ENCODE peak calls at places on chromosomes 2 and 18, in four cellular contexts. A is H9, O is PC-3, L is neuronal stem cell. G is an unnamed sample.

GRCh38 chr2:214011676-214012075 is 399.2 kb upstream of the VWC2L start:
- DNase-seq in A (no peak), O (no peak), L (no peak), G (no peak)

GRCh38 chr2:116680537-116680936 is 1134.0 kb upstream of the DDX18 start:
- DNase-seq in A (no peak), O (peak), L (no peak), G (no peak)

GRCh38 chr18:78528437-78529228 is 451.0 kb upstream of the SALL3 start:
- DNase-seq in A (no peak), O (no peak), L (no peak), G (no peak)

GRCh38 chr18:68098655-68099054 is 582.1 kb upstream of the DSEL start:
- DNase-seq in A (no peak), O (no peak), L (no peak), G (no peak)

GRCh38 chr2:136399667-136400316 is 281.8 kb upstream of the CXCR4 start:
- DNase-seq in A (no peak), O (peak), L (no peak), G (peak)

GRCh38 chr2:120014231-120014990 is 1.5 kb downstream of the EPB41L5 start:
- DNase-seq in A (no peak), O (no peak), L (no peak), G (peak)

GRCh38 chr18:7908686-7909299 is 341.7 kb downstream of the PTPRM start:
- DNase-seq in A (no peak), O (peak), L (no peak), G (peak)

GRCh38 chr2:199468561-199469513 is 11.1 kb upstream of the SATB2 start:
- DNase-seq in A (peak), O (no peak), L (peak), G (no peak)

GRCh38 chr2:161382747-161383146 is 33.4 kb upstream of the TBR1 start:
- DNase-seq in A (no peak), O (no peak), L (no peak), G (no peak)

GRCh38 chr2:100247256-100248043 is 74.9 kb downstream of the LONRF2 start:
- DNase-seq in A (no peak), O (no peak), L (no peak), G (no peak)

GRCh38 chr2:219271021-219271420 is 8.1 kb upstream of the DNAJB2 start:
- DNase-seq in A (no peak), O (no peak), L (no peak), G (no peak)

GRCh38 chr2:169046440-169047151 is 15.5 kb upstream of the ABCB11 start:
- DNase-seq in A (no peak), O (peak), L (no peak), G (peak)

GRCh38 chr2:191696001-191696400 is 18.1 kb downstream of the NABP1 start:
- DNase-seq in A (no peak), O (peak), L (no peak), G (peak)

GRCh38 chr18:48138660-48139426 is 208.4 kb upstream of the SMAD2 start:
- DNase-seq in A (no peak), O (no peak), L (no peak), G (no peak)

GRCh38 chr18:75727479-75727878 is 300.0 kb upstream of the SMIM21 start:
- DNase-seq in A (peak), O (peak), L (peak), G (peak)

GRCh38 chr2:202635441-202636296 is 900 bp downstream of the FAM117B start:
- DNase-seq in A (peak), O (peak), L (peak), G (peak)

GRCh38 chr2:206858972-206859739 is 80.2 kb upstream of the CPO start:
- DNase-seq in A (no peak), O (no peak), L (no peak), G (no peak)

GRCh38 chr2:29011650-29012060 is 30.6 kb downstream of the TOGARAM2 start:
- DNase-seq in A (no peak), O (no peak), L (no peak), G (no peak)

GRCh38 chr2:39411186-39411944 is 25.7 kb downstream of the MAP4K3 start:
- DNase-seq in A (no peak), O (peak), L (no peak), G (peak)

GRCh38 chr18:58887613-58887963 is 22.9 kb downstream of the ZNF532 start:
- DNase-seq in A (no peak), O (peak), L (no peak), G (peak)

GRCh38 chr2:2520396-2520795 is 189.3 kb upstream of the MYT1L start:
- DNase-seq in A (no peak), O (no peak), L (peak), G (no peak)

GRCh38 chr2:102057502-102058292 is 65.9 kb downstream of the IL1R2 start:
- DNase-seq in A (no peak), O (no peak), L (no peak), G (no peak)

GRCh38 chr2:1051585-1051984 is 100.9 kb downstream of the SNTG2 start:
- DNase-seq in A (no peak), O (no peak), L (no peak), G (no peak)

GRCh38 chr2:45450633-45451032 is 160.4 kb downstream of the SRBD1 start:
- DNase-seq in A (no peak), O (no peak), L (no peak), G (no peak)

GRCh38 chr2:84904717-84905174 is 710 bp upstream of the TMSB10 start:
- DNase-seq in A (peak), O (peak), L (no peak), G (no peak)

GRCh38 chr2:6580982-6581381 is 284.7 kb downstream of the CMPK2 start:
- DNase-seq in A (no peak), O (peak), L (no peak), G (no peak)

GRCh38 chr18:44716697-44717163 is 36.0 kb downstream of the SETBP1 start:
- DNase-seq in A (no peak), O (no peak), L (no peak), G (peak)

GRCh38 chr2:206328979-206329378 is 54.5 kb downstream of the ZDBF2 start:
- DNase-seq in A (peak), O (no peak), L (peak), G (no peak)

DNA sequence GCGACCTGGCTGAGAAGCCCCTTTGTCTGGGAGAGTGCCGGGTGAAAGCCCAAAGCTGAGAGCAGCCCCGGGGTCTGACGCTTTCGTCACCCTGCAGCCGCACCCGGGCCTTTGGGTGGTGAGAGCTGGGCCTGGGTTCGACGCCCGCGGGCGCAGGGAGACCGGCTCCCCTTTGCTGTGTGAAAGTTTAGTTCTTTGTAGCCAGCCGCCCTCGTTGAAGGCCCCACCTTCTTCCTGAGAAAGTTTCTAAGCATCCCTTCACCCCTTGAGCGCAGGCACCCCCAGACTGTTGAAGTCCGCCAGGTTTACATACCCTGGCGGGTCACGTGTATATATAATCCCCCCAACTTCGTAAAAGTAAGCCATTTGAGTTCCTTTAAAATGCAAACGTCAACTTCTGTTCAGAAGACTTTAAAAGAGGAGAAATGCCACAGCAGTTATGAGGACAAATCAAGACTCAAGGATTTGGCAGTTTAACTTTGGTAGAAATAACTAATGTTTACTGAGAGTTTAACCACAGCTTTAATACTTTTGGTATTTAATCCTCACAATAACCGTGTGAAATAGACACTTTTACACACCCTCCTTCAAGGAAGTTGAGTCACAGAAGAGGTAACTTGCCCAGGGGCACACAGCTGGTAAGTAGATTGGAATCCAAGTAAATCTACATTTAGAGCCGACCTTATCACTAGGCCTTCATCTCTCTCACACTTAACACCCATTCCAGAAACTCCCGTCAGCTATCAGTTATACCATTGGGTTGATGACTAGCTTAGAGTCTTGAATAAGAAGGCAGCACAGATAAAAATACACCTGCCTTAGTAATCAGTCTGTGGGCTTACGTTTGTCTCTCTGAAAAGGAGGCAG is 1.1 kb upstream of the MBOAT2 start:
- DNase-seq in A (no peak), O (peak), L (no peak), G (peak)
- H3K4me2 ChIP-seq in A (peak), O (peak), L (peak), G (peak)

DNA sequence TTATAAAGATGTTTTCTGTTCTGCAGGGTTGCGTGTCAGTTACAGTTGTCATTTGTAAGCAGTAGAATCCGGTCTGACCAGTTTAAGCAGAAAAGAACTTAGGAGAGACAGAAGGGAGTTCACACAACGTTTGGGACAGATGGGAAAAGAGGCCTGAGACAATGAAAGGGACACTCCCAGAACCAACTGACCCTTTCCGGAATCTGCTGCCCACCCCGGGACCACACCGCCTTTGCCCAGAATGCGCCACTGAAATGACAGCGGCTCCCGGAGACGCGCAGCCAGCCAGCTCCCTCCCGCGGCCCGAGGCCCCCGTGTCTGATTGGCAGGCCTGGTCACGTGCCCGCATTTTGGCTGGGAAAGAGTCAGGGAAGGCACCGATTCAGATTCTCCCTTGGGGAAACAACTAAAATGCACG is 244.6 kb downstream of the BCL2 start:
- DNase-seq in A (peak), O (peak), L (peak), G (peak)
- H3K9ac ChIP-seq in A (peak), O (peak), L (no peak), G (peak)

GRCh38 chr18:10078053-10078452 is 164.2 kb downstream of the VAPA start:
- DNase-seq in A (no peak), O (no peak), L (no peak), G (no peak)
- H3K27ac ChIP-seq in A (no peak), O (no peak), L (no peak), G (no peak)

DNA sequence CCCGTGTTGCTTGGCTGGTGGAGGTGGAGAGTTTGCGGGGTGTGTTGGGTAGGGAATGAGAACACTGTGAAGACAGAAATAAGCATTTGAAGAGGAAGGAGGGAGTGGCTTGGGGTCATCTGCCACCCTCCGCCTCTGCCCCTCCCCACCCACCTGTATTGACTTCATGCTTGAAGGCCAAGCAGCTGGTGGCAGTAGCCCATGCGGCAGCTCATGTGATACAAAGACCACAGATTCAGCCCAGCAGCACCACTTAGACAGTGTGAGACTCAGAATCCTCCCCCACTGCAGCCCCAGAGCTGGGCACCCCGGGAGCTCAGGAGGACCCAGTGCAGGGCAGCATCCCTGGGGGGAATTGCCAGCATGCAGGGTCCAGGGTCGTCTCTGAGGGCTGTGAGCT is 15.4 kb downstream of the NPPC start:
- DNase-seq in A (no peak), O (no peak), L (no peak), G (no peak)
- H3K4me2 ChIP-seq in A (no peak), O (no peak), L (no peak), G (no peak)

GRCh38 chr2:157414050-157414449 is 29.8 kb downstream of the CYTIP start:
- DNase-seq in A (no peak), O (no peak), L (no peak), G (no peak)
- H3K9ac ChIP-seq in A (no peak), O (no peak), L (no peak), G (no peak)

GRCh38 chr2:226446406-226447001 is 353.1 kb downstream of the IRS1 start:
- DNase-seq in A (no peak), O (no peak), L (no peak), G (no peak)
- H3K27ac ChIP-seq in A (no peak), O (no peak), L (no peak), G (peak)

GRCh38 chr2:16526193-16526592 is 139.4 kb downstream of the CYRIA start:
- DNase-seq in A (no peak), O (no peak), L (no peak), G (no peak)

GRCh38 chr2:16522031-16522818 is 143.4 kb downstream of the CYRIA start:
- DNase-seq in A (no peak), O (no peak), L (no peak), G (no peak)

DNA sequence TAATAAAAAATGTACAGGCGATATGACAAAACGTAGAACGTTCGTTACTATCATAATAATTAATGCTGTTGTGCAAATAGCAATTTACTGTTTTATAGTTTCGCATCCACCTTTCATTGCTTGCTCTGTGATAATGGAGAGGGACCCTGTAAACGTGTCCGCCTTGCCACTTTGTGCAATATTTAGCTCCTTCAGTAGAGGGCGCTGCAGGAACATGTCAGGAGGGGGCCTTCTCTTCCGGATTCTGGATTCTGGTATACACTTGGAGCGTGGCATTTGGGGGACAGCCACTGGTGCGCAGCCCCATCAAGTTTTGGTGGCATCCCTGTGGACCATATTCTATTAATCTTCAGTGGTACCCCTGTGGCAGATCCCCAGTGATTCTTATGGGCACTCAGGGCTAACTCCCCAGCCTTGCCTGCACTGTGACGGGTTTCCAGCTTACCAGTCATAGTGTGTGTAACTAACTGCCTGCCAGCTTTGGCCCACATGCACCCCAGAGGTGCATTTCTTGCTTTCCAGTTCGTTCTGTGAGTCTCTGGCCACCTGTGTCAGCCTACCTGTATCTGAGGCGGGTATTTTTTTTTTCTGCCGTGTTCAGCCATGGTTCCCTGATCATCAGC is 140.3 kb downstream of the CYRIA start:
- DNase-seq in A (peak), O (peak), L (peak), G (peak)
- H3K4me2 ChIP-seq in A (no peak), O (no peak), L (no peak), G (no peak)

GRCh38 chr18:9113468-9114149 is 11.1 kb downstream of the NDUFV2 start:
- DNase-seq in A (no peak), O (no peak), L (no peak), G (no peak)

GRCh38 chr18:9115984-9116383 is 13.5 kb downstream of the NDUFV2 start:
- DNase-seq in A (no peak), O (no peak), L (no peak), G (no peak)

GRCh38 chr18:9120796-9121195 is 15.8 kb upstream of the ANKRD12 start:
- DNase-seq in A (no peak), O (no peak), L (no peak), G (no peak)

GRCh38 chr18:9123520-9123919 is 13.1 kb upstream of the ANKRD12 start:
- DNase-seq in A (no peak), O (no peak), L (no peak), G (no peak)

GRCh38 chr18:9117980-9118841 is 15.7 kb downstream of the NDUFV2 start:
- DNase-seq in A (no peak), O (no peak), L (no peak), G (peak)
- H3K9ac ChIP-seq in A (no peak), O (no peak), L (no peak), G (peak)

G was measured in mammary epithelial cell.